ENCODE peak calls at places on chromosomes 2 and 18, in seven cellular contexts. S is SW480, F is T-cell, Z is HT-29, Y is astrocyte of the spinal cord, H is IMR-90, R is skeletal muscle cell. Q is an unnamed sample.

GRCh38 chr2:224158831-224159230 is 119.7 kb upstream of the SERPINE2 start:
- DNase-seq in S (no peak), F (no peak), Z (no peak), Y (no peak), H (no peak), R (no peak), Q (no peak)

GRCh38 chr18:59087391-59087790 is 52.3 kb upstream of the SEC11C start:
- DNase-seq in S (peak), F (peak), Z (no peak), Y (no peak), H (peak), R (no peak), Q (no peak)

GRCh38 chr18:72868666-72869661 is 1.2 kb upstream of the NETO1 start:
- DNase-seq in S (no peak), F (no peak), Z (no peak), Y (peak), H (no peak), R (no peak), Q (no peak)

GRCh38 chr18:54775686-54776085 is 52.6 kb upstream of the RAB27B start:
- DNase-seq in S (no peak), F (no peak), Z (peak), Y (peak), H (peak), R (peak), Q (peak)

GRCh38 chr2:11367170-11367569 is 22.7 kb upstream of the ROCK2 start:
- DNase-seq in S (no peak), F (no peak), Z (no peak), Y (no peak), H (no peak), R (no peak), Q (no peak)

GRCh38 chr18:32899819-32900218 is 127.0 kb upstream of the KLHL14 start:
- DNase-seq in S (no peak), F (no peak), Z (peak), Y (no peak), H (peak), R (no peak), Q (peak)

GRCh38 chr18:67425724-67426123 is 90.8 kb downstream of the DSEL start:
- DNase-seq in S (no peak), F (no peak), Z (no peak), Y (peak), H (peak), R (peak), Q (no peak)

GRCh38 chr2:187338679-187339121 is 109.4 kb downstream of the CALCRL start:
- DNase-seq in S (no peak), F (no peak), Z (no peak), Y (no peak), H (no peak), R (no peak), Q (no peak)

GRCh38 chr18:70366670-70367069 is 77.8 kb downstream of the SOCS6 start:
- DNase-seq in S (no peak), F (no peak), Z (no peak), Y (no peak), H (no peak), R (no peak), Q (no peak)

GRCh38 chr2:100066246-100066645 is 76.1 kb downstream of the AFF3 start:
- DNase-seq in S (no peak), F (no peak), Z (no peak), Y (no peak), H (no peak), R (no peak), Q (no peak)

GRCh38 chr2:72412214-72412613 is 264.6 kb upstream of the CYP26B1 start:
- DNase-seq in S (no peak), F (no peak), Z (no peak), Y (no peak), H (no peak), R (no peak), Q (no peak)

GRCh38 chr18:8847900-8848299 is 142.5 kb downstream of the MTCL1 start:
- DNase-seq in S (no peak), F (no peak), Z (no peak), Y (no peak), H (no peak), R (no peak), Q (no peak)

GRCh38 chr18:78174737-78175136 is 804.9 kb upstream of the SALL3 start:
- DNase-seq in S (no peak), F (no peak), Z (no peak), Y (no peak), H (no peak), R (no peak), Q (no peak)

GRCh38 chr18:62977512-62977911 is 262.2 kb downstream of the PHLPP1 start:
- DNase-seq in S (no peak), F (no peak), Z (no peak), Y (no peak), H (peak), R (no peak), Q (no peak)

GRCh38 chr2:3868012-3868411 is 164.6 kb downstream of the DCDC2C start:
- DNase-seq in S (no peak), F (no peak), Z (no peak), Y (no peak), H (no peak), R (no peak), Q (no peak)

GRCh38 chr2:198325359-198325758 is 521.0 kb downstream of the PLCL1 start:
- DNase-seq in S (peak), F (no peak), Z (no peak), Y (no peak), H (no peak), R (no peak), Q (no peak)